ENCODE peak calls at places on chromosomes 11 and 22, in seven cellular contexts. L is fibroblast of pulmonary artery, H is GM06990, M is transverse colon, F is heart left ventricle, P is GM12878, Y is psoas muscle. A is an unnamed sample.

GRCh38 chr11:45599161-45599943 is 66.1 kb downstream of the CHST1 start:
- DNase-seq in H (no peak), Y (no peak), F (no peak), M (no peak), L (no peak), P (no peak), A (no peak)

GRCh38 chr22:45240810-45241631 is at the start of gene KIAA0930:
- DNase-seq in Y (peak), H (peak), L (peak), M (peak), F (peak), P (no peak), A (peak)

GRCh38 chr11:45409587-45409986 is 123.4 kb upstream of the SYT13 start:
- DNase-seq in L (no peak), M (no peak), H (no peak), F (no peak), Y (no peak), P (no peak), A (no peak)

GRCh38 chr11:60955566-60955965 is 3.6 kb upstream of the SLC15A3 start:
- DNase-seq in L (no peak), Y (no peak), H (no peak), F (no peak), P (no peak), M (no peak), A (no peak)

GRCh38 chr11:102226702-102227101 is 90.6 kb upstream of the BIRC3 start:
- DNase-seq in H (no peak), M (no peak), Y (no peak), F (no peak), P (no peak), L (peak), A (peak)

GRCh38 chr11:120210651-120211521 is at the start of gene OAF:
- DNase-seq in F (peak), P (no peak), H (peak), Y (peak), L (peak), M (peak), A (peak)

GRCh38 chr11:63501236-63501635 is 4.6 kb upstream of the LGALS12 start:
- DNase-seq in Y (no peak), M (no peak), P (no peak), L (no peak), H (no peak), F (no peak), A (no peak)

GRCh38 chr11:35083181-35084061 is 55.5 kb upstream of the CD44 start:
- DNase-seq in M (peak), L (peak), Y (peak), F (peak), P (peak), H (peak), A (peak)

GRCh38 chr11:20529757-20530156 is 69.7 kb upstream of the SLC6A5 start:
- DNase-seq in F (no peak), M (no peak), H (no peak), Y (no peak), P (no peak), L (no peak), A (no peak)

GRCh38 chr22:17264321-17265052 is 45.3 kb upstream of the ADA2 start:
- DNase-seq in P (no peak), H (no peak), L (peak), Y (peak), F (no peak), M (no peak), A (peak)

GRCh38 chr22:17267661-17268330 is 48.6 kb upstream of the ADA2 start:
- DNase-seq in Y (no peak), M (no peak), L (no peak), F (no peak), P (no peak), H (no peak), A (no peak)

GRCh38 chr22:17268501-17269223 is 49.4 kb upstream of the ADA2 start:
- DNase-seq in P (no peak), Y (no peak), L (no peak), M (no peak), H (no peak), F (no peak), A (no peak)

GRCh38 chr22:17265649-17266248 is 46.5 kb upstream of the ADA2 start:
- DNase-seq in M (peak), L (no peak), F (no peak), Y (no peak), P (no peak), H (no peak), A (no peak)

DNA sequence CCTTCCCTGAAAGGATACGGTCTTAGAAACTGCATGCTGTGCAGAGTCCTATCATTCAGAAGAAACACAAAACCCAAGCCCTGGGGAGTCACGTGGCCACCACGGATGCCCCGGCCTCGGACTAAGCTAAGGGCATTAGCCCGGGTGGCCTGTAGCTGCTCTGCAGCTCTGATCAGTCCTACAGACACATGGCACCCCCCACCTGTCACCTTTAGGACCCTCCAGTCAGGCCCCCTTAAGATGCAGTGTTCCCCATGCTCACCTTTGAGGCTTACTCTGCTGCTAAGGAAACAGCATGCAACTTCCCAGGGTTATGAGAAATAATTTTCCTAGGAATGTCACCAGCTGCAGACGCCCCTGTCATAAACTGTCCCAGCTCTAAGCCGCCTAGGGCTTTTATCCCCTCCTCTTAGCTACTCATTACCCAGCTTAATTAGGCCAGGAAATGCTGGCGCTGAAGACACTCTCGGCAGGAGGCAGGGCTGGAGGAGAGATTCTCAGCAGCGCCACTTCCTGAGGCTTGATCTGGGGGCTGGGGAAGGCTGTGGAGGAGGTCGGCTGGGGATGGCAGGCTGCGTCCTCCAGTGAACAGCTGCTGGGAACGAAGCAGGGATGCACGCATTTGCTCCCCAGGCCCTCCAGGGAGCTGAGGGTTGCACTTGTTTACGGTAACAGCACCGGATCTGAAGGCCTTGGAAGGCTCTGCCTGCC is 47.2 kb upstream of the ADA2 start:
- DNase-seq in M (peak), F (peak), H (no peak), P (no peak), Y (peak), L (no peak), A (no peak)
- H3K4me3 ChIP-seq in M (no peak), F (no peak), H (no peak), P (no peak), Y (no peak), L (no peak), A (no peak)

DNA sequence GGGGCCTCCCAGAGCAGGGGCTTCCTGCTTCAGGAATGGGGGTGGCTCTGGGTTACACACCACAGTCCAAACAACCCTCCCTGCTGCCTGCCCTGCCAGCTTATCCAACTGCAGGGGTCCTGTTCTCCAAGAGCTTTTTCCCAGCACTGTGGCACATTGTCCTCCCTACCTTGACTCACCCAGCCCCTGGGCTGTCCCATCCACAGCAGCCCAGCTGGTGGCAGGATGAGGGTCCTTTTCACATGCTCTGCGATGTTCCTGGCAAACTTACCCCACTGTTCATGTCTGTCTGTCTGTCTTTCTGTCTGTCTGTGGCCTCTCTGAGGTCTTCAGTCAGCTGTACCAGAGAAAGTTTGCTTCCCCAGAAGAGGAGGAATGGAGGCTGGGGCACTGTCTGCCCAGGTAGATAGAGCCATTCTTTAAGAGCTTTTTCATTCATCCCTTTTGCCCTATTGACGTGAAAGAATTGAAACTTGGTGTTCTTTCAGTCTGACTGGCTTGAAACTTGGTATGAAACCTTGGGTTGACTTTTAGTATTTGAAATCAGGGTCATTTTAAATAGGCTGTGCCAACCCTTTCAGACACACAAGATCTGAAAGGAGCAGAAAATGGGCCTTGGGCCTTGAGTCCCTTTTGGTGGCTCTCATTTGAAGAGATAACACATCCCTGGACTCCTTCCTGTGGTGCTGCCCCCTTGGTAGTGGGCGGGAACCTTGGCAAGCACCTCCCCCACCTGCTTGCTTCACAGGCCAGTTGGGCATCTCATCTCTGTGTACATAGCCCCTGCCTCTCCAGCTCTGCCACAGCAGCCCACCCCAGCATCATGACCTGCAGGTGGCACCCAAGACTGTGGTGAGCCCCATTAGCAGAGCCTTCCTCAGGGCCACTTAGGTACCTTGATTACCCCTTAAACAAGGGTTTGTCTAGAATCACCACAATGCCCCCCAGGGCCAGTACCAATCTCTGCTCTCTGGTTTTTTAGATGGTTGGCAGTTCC is 74.6 kb upstream of the SUSD2 start:
- DNase-seq in M (peak), F (no peak), Y (no peak), H (peak), L (no peak), P (peak), A (peak)
- TF ChIP-seq CTCF in M (peak), F (peak), Y (peak), H (peak), L (no peak), P (peak), A (peak)

DNA sequence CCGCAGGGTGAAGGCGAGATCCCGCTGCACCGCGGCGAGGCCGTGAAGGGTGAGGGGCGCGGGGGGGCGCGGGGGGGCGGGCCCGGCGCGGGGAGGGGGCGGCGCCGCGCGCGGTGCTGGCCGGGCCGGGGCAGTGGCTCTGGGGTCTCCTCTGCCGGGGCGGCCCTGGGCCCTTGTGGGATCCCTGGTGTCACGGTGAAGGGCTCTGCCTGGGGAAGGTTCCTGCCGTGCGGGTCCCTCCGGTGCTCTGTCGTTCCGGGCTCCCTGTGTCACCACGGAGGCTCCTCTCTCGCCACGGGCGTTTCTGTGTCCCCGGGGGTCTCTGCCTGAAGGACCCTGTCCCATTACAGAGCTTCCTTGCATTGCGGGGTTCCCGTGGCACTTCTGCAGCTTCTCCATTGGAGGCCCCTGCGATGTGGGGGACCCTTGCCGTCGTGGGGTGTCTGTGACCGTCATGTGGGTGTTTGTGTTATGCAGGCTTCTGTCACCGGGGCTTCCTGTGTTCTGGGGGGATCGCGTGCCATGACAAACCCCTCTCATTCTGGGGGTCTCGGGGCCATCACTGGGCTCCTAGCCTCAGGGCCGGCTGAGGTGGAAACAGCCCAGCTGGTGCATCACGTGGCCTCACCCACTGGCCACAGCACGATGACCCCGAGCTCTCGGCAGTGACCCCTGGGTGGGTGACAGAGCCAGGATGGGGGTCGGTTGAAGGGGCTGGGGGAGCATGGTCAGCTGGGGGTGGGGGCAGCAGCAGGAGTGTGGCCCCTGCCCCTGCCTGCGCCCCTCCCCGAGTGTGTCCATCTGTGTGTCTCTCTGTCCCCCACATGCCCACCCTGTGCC is 25.3 kb downstream of the SHANK3 start:
- DNase-seq in P (no peak), F (peak), M (no peak), H (no peak), L (no peak), Y (peak), A (no peak)
- H3K4me3 ChIP-seq in P (no peak), F (peak), M (peak), H (no peak), L (peak), Y (peak), A (peak)

DNA sequence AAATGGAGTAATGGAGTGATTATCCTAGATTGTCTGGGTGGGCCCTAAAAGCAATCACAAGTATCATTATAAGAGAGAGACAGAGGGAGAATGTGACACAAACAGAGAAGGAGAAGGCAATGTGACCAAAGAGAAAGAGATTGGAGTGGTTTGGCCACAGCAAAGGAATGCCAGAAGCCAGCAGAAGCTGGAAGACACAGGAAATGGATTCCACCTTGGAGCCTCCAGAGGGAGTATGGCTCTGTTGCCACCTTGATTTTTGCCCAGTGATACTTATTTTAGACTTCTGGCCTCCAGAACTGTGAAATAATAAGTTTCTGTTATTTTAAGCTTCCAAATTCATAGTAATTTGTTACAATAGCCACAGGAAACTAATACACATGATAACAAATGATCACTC is 36.8 kb upstream of the OR5P2 start:
- DNase-seq in M (no peak), P (no peak), L (no peak), F (no peak), Y (no peak), H (no peak), A (no peak)
- TF ChIP-seq CTCF in M (no peak), P (no peak), L (no peak), F (no peak), Y (no peak), H (no peak), A (no peak)

GRCh38 chr11:924406-925157 is 1.1 kb upstream of the AP2A2 start:
- DNase-seq in Y (peak), M (no peak), L (no peak), P (no peak), H (no peak), F (peak), A (no peak)
- H3K4me3 ChIP-seq in Y (peak), M (no peak), L (no peak), P (no peak), H (no peak), F (peak), A (no peak)